ENCODE peak calls at places on chromosomes 7 and 10, in ten cellular contexts. G, W, U, X, D, Y, K, N, L and V are unnamed samples. For H3K27me3, the result is how much of the 10 kb centered on the place peaks cover.

GRCh38 chr7:35430547-35431153 is 176.8 kb upstream of the TBX20 start:
- DNase-seq in L (peak), X (no peak), U (no peak), D (no peak), K (peak), G (peak), N (no peak), W (no peak), Y (peak), V (no peak)

GRCh38 chr10:77446700-77447099 is 190.9 kb downstream of the KCNMA1 start:
- DNase-seq in L (no peak), U (no peak), Y (no peak), G (no peak), W (no peak), N (no peak), K (no peak), D (no peak), X (no peak), V (no peak)

GRCh38 chr10:45403151-45403550 is 29.1 kb downstream of the ALOX5 start:
- DNase-seq in Y (no peak), W (no peak), U (no peak), K (no peak), G (no peak), N (no peak), D (no peak), X (no peak), L (no peak), V (no peak)

GRCh38 chr7:100088621-100089457 is at the start of gene COPS6:
- DNase-seq in L (peak), W (peak), N (peak), K (no peak), D (peak), U (peak), G (peak), Y (peak), X (peak), V (peak)

GRCh38 chr7:36884863-36885262 is 160.6 kb upstream of the AOAH start:
- DNase-seq in D (no peak), Y (no peak), G (no peak), W (no peak), U (no peak), N (no peak), L (no peak), X (no peak), K (no peak), V (no peak)

GRCh38 chr7:41689815-41690214 is 13.1 kb downstream of the INHBA start:
- DNase-seq in W (no peak), X (no peak), G (no peak), N (no peak), U (no peak), Y (no peak), L (no peak), K (no peak), D (no peak), V (no peak)

GRCh38 chr7:157097056-157097329 is 41.7 kb upstream of the UBE3C start:
- DNase-seq in D (no peak), U (no peak), W (no peak), L (no peak), K (no peak), G (no peak), N (no peak), X (no peak), Y (no peak), V (no peak)

GRCh38 chr7:156105337-156106106 is 293.3 kb upstream of the SHH start:
- DNase-seq in K (no peak), G (no peak), X (peak), Y (peak), N (no peak), W (no peak), D (no peak), U (no peak), L (no peak), V (no peak)

GRCh38 chr7:17623546-17624185 is 316.6 kb downstream of the SNX13 start:
- DNase-seq in X (no peak), L (peak), G (no peak), Y (peak), D (peak), K (no peak), W (no peak), U (no peak), N (no peak), V (no peak)

GRCh38 chr10:104300736-104301292 is 31.8 kb downstream of the GSTO2 start:
- DNase-seq in N (peak), Y (peak), U (peak), K (no peak), W (no peak), X (peak), D (no peak), G (no peak), L (no peak), V (peak)

DNA sequence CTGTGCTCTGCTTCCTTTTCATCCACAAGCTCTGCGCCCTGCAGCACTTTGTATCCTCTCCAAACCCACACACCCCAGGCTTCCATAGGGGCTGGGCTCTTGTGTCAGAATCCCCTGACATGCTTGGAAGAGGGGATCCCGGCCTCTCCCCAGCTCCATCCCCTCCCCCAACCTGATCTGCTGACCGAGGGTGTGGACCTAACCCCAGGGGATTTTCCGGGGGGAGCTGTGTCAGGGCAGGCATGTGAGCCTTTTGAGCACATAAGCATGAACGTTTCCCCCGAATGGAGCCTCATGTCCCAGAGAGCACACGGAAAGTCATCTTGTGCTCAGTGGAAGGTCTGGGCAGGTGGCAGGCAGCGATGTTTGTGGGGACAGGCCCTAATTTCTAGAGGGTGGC is 17.7 kb downstream of the GPR26 start:
- DNase-seq in W (no peak), D (no peak), L (no peak), X (no peak), G (no peak), N (no peak), Y (no peak), K (no peak), U (no peak), V (no peak)
- H3K27me3 ChIP-seq in W (under half), D (under half), L (under half), X (under half), G (under half), N (under half), Y (under half), K (under half), U (half or more), V (under half)

GRCh38 chr10:101018600-101019439 is 12.1 kb downstream of the PDZD7 start:
- DNase-seq in Y (peak), N (peak), W (peak), D (peak), X (peak), U (peak), K (no peak), L (peak), G (peak), V (peak)
- H3K4me3 ChIP-seq in Y (no peak), N (no peak), W (no peak), D (no peak), X (no peak), U (peak), K (peak), L (peak), G (peak), V (no peak)

GRCh38 chr7:90603346-90603745 is 7.2 kb downstream of the CDK14 start:
- DNase-seq in N (no peak), K (no peak), X (no peak), Y (no peak), D (no peak), W (no peak), U (no peak), L (no peak), G (no peak), V (no peak)

GRCh38 chr7:90599892-90600555 is 3.9 kb downstream of the CDK14 start:
- DNase-seq in X (no peak), G (no peak), K (no peak), L (no peak), Y (no peak), W (no peak), D (no peak), N (no peak), U (no peak), V (no peak)

GRCh38 chr7:90605055-90605454 is 8.9 kb downstream of the CDK14 start:
- DNase-seq in N (no peak), K (no peak), U (no peak), Y (no peak), L (no peak), X (no peak), D (no peak), G (no peak), W (no peak), V (no peak)

GRCh38 chr7:90607196-90607595 is 11.1 kb downstream of the CDK14 start:
- DNase-seq in Y (peak), N (no peak), L (no peak), G (no peak), X (no peak), W (no peak), D (no peak), U (no peak), K (no peak), V (no peak)

GRCh38 chr7:90604383-90604782 is 8.3 kb downstream of the CDK14 start:
- DNase-seq in U (no peak), G (no peak), W (no peak), D (no peak), N (no peak), Y (no peak), X (no peak), L (no peak), K (no peak), V (no peak)
- H3K27ac ChIP-seq in U (no peak), G (no peak), W (no peak), D (peak), N (peak), Y (no peak), X (no peak), L (no peak), K (no peak), V (no peak)

DNA sequence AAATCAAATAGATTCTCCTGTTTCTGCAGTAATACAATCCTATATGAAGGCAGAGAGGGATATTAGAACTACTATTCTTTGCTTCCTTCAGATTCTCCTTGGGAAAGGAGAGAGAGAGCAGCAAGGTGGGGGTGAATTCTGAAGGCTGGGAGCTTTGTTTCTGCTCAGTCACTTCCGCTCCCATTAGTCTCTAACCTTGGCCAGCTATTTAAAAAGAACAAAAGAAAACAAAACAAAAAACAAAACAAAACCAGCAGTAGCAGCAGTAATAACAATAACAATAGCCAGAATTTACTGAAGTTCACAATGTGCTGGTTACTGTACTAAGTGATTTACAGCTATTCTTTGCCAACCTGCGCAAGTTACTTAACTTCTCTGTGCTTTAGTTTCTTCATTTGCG is 9.9 kb downstream of the GPR85 start:
- DNase-seq in G (no peak), U (no peak), W (no peak), X (no peak), Y (peak), N (no peak), L (peak), K (no peak), D (no peak), V (peak)
- H3K27me3 ChIP-seq in G (under half), U (under half), W (under half), X (under half), Y (under half), N (under half), L (half or more), K (under half), D (under half), V (under half)